ENCODE peak calls at places on chromosome 21, in ten cellular contexts. R is fibroblast of lung, P is type B pancreatic cell, O is cardiac fibroblast, V is foreskin fibroblast, C is fibroblast of mammary gland, W is chondrocyte, Y is epithelial cell of esophagus, M is HuH-7, T is Daoy. J is an unnamed sample.

GRCh38 chr21:38440746-38441145 is 57.5 kb downstream of the ERG start:
- DNase-seq in P (no peak), O (peak), M (no peak), T (peak), Y (peak), C (peak), V (peak), R (peak), W (no peak), J (peak)

GRCh38 chr21:21463456-21463855 is 465.2 kb downstream of the NCAM2 start:
- DNase-seq in O (no peak), W (no peak), M (no peak), P (no peak), R (no peak), T (no peak), C (no peak), Y (no peak), V (no peak), J (no peak)

GRCh38 chr21:34988139-34988538 is 61.0 kb downstream of the RUNX1 start:
- DNase-seq in C (no peak), T (no peak), R (no peak), P (no peak), W (no peak), M (no peak), V (no peak), Y (no peak), O (no peak), J (no peak)

GRCh38 chr21:31894441-31894840 is 21.6 kb downstream of the HUNK start:
- DNase-seq in V (no peak), P (no peak), Y (no peak), O (no peak), R (no peak), M (no peak), W (no peak), T (no peak), C (no peak), J (no peak)

GRCh38 chr21:22993144-22993543 is 1994.9 kb downstream of the NCAM2 start:
- DNase-seq in R (no peak), T (no peak), O (no peak), Y (no peak), P (no peak), M (no peak), V (no peak), W (no peak), C (no peak), J (no peak)

GRCh38 chr21:17343055-17343454 is 169.8 kb upstream of the CXADR start:
- DNase-seq in Y (peak), R (peak), W (no peak), M (peak), C (peak), O (peak), T (no peak), P (no peak), V (peak), J (peak)

GRCh38 chr21:45469273-45470086 is 64.5 kb downstream of the COL18A1 start:
- DNase-seq in P (no peak), W (no peak), C (no peak), O (no peak), Y (no peak), V (no peak), M (peak), T (no peak), R (no peak), J (no peak)

GRCh38 chr21:33821580-33822322 is 93.9 kb downstream of the ATP5PO start:
- DNase-seq in T (no peak), M (peak), V (no peak), C (no peak), R (no peak), W (no peak), O (no peak), P (no peak), Y (no peak), J (no peak)

GRCh38 chr21:34858559-34858958 is 189.8 kb downstream of the CLIC6 start:
- DNase-seq in P (no peak), C (no peak), M (no peak), T (no peak), V (no peak), O (no peak), Y (no peak), W (no peak), R (no peak), J (no peak)

GRCh38 chr21:30257773-30258172 is 25.0 kb downstream of the KRTAP24-1 start:
- DNase-seq in M (peak), W (no peak), P (no peak), T (peak), R (no peak), Y (peak), V (no peak), C (peak), O (peak), J (peak)

GRCh38 chr21:42624095-42624830 is 29.2 kb upstream of the PDE9A start:
- DNase-seq in P (no peak), V (no peak), T (no peak), O (no peak), M (peak), W (no peak), C (no peak), Y (no peak), R (no peak), J (no peak)

GRCh38 chr21:26116456-26117011 is 54.0 kb downstream of the APP start:
- DNase-seq in W (no peak), T (no peak), Y (no peak), C (peak), P (no peak), O (peak), V (peak), R (peak), M (no peak), J (peak)